ENCODE peak calls at places on chromosomes 3 and 15, in six cellular contexts. L is CD4-positive, CD25-positive, alpha-beta regulatory T cell; T is heart left ventricle; U is brain microvascular endothelial cell; W is K562; V is cardiac muscle cell. B is an unnamed sample.

GRCh38 chr3:46098319-46098761 is 71.1 kb upstream of the XCR1 start:
- DNase-seq in L (peak), T (peak), U (peak), W (no peak), V (peak), B (peak)

GRCh38 chr15:74400313-74400850 is 32.9 kb upstream of the CYP11A1 start:
- DNase-seq in L (no peak), T (no peak), U (no peak), W (no peak), V (no peak), B (no peak)

GRCh38 chr3:294096-294495 is 97.5 kb downstream of the CHL1 start:
- DNase-seq in L (no peak), T (no peak), U (no peak), W (no peak), V (no peak), B (no peak)

GRCh38 chr3:33918357-33918756 is 119.9 kb downstream of the PDCD6IP start:
- DNase-seq in L (no peak), T (no peak), U (peak), W (no peak), V (no peak), B (no peak)

GRCh38 chr3:13213911-13214846 is 140.9 kb upstream of the IQSEC1 start:
- DNase-seq in L (no peak), T (no peak), U (no peak), W (no peak), V (no peak), B (no peak)

GRCh38 chr15:42133892-42134502 is 22.4 kb downstream of the PLA2G4F start:
- DNase-seq in L (peak), T (no peak), U (no peak), W (peak), V (peak), B (peak)

GRCh38 chr3:168165390-168166269 is 69.9 kb upstream of the GOLIM4 start:
- DNase-seq in L (no peak), T (no peak), U (peak), W (peak), V (peak), B (peak)

GRCh38 chr15:31248951-31249350 is 77.7 kb upstream of the KLF13 start:
- DNase-seq in L (no peak), T (no peak), U (no peak), W (no peak), V (no peak), B (no peak)

GRCh38 chr15:37764733-37765191 is 169.7 kb upstream of the TMCO5A start:
- DNase-seq in L (no peak), T (no peak), U (peak), W (peak), V (peak), B (peak)

GRCh38 chr3:119597548-119598288 is at the start of gene PLA1A:
- DNase-seq in L (no peak), T (no peak), U (no peak), W (no peak), V (no peak), B (peak)

GRCh38 chr3:194637541-194638400 is 4.6 kb upstream of the TMEM44 start:
- DNase-seq in L (no peak), T (no peak), U (no peak), W (no peak), V (no peak), B (no peak)

GRCh38 chr3:54999159-54999558 is 71.3 kb upstream of the LRTM1 start:
- DNase-seq in L (no peak), T (no peak), U (peak), W (peak), V (peak), B (no peak)

GRCh38 chr3:48436477-48436787 is 3.5 kb downstream of the CCDC51 start:
- DNase-seq in L (no peak), T (no peak), U (no peak), W (no peak), V (no peak), B (no peak)

GRCh38 chr3:138781012-138781470 is 53.7 kb downstream of the PIK3CB start:
- DNase-seq in L (peak), T (no peak), U (no peak), W (no peak), V (no peak), B (peak)

GRCh38 chr3:183895296-183895695 is 10.6 kb upstream of the PARL start:
- DNase-seq in L (peak), T (no peak), U (peak), W (peak), V (peak), B (peak)

GRCh38 chr15:57165992-57166391 is 210.3 kb upstream of the CGNL1 start:
- DNase-seq in L (no peak), T (no peak), U (peak), W (no peak), V (peak), B (no peak)

GRCh38 chr3:52238193-52238760 is 681 bp downstream of the TWF2 start:
- DNase-seq in L (no peak), T (peak), U (no peak), W (no peak), V (no peak), B (no peak)

GRCh38 chr3:62525276-62525675 is 151.9 kb upstream of the FEZF2 start:
- DNase-seq in L (no peak), T (no peak), U (no peak), W (no peak), V (peak), B (no peak)

GRCh38 chr3:5634411-5634810 is 446.9 kb downstream of the EDEM1 start:
- DNase-seq in L (no peak), T (no peak), U (no peak), W (no peak), V (no peak), B (no peak)

GRCh38 chr15:82942691-82943090 is 9.8 kb downstream of the HOMER2 start:
- DNase-seq in L (no peak), T (no peak), U (no peak), W (no peak), V (no peak), B (no peak)

DNA sequence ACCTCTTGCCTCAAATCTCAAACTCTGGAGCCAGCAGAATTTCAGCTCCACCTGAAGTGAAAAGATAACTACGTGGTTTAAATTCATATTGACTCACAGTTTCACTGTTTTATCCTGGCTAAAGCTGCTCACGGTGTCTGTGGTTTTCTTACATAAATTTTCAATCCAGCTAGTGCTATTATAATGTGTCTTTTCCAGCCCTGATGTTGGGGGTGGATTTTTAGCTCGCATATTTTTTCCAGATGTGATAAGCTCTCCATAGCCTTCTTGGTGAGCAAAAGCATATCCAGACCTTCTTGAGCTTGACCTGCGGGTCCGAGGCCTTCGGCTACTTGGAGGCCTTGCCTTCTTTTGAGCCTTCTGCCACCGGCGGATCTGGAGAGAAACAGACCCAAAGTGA is 239.3 kb downstream of the DTWD1 start:
- DNase-seq in L (no peak), T (no peak), U (no peak), W (no peak), V (peak), B (no peak)
- H3K27ac ChIP-seq in L (no peak), T (no peak), U (no peak), W (no peak), V (no peak), B (no peak)

DNA sequence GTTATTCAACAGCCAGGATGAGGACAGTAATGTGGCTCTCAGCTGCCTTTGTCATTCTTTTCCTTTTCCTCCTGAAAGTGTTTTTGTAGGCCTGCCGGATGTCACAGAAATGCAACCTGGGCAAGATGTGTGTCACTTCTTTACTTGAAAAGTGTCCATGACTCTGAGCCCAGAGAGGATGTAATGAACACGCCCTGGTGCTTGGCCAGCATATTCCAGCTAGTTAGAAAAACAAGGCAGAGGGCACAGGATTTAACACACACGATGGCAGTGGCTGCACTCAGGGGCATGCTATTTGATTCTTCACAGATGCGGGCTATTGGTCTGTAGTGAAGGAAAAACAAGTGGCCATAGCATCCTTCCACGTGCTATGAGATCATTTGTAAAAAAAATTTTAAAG is 30.3 kb upstream of the PTX3 start:
- DNase-seq in L (no peak), T (no peak), U (no peak), W (no peak), V (no peak), B (no peak)
- H3K27ac ChIP-seq in L (no peak), T (no peak), U (no peak), W (no peak), V (no peak), B (no peak)

GRCh38 chr3:37247398-37248114 is 73.2 kb upstream of the LRRFIP2 start:
- DNase-seq in L (no peak), T (no peak), U (no peak), W (no peak), V (no peak), B (peak)

GRCh38 chr3:37248179-37248578 is 73.8 kb upstream of the LRRFIP2 start:
- DNase-seq in L (no peak), T (no peak), U (no peak), W (no peak), V (no peak), B (no peak)

GRCh38 chr3:37249294-37249693 is 74.9 kb upstream of the LRRFIP2 start:
- DNase-seq in L (no peak), T (no peak), U (no peak), W (no peak), V (no peak), B (no peak)

GRCh38 chr3:37250435-37250834 is 76.1 kb upstream of the LRRFIP2 start:
- DNase-seq in L (no peak), T (no peak), U (no peak), W (no peak), V (no peak), B (no peak)

DNA sequence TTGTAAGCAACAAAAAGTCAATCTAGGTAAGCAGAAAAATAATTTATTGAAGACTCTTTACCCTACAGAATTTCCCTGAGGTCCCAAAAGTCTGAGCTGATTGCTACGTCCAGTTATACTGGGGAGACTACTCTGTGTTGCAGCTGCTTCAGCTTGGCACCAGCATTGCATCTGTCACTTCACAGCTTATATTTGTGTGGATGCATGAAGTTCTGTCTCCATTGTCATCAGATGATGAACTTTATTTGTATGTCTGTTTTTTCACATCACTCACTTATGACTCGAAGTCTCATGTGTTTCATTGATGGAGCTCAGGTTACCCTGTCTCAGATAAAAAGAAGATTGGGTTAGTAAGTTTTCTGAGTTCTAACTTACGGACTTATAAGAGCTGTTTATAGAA is 75.3 kb upstream of the LRRFIP2 start:
- DNase-seq in L (no peak), T (no peak), U (no peak), W (no peak), V (no peak), B (no peak)
- H3K27ac ChIP-seq in L (no peak), T (no peak), U (no peak), W (no peak), V (no peak), B (no peak)

GRCh38 chr3:31103623-31104180 is 209.2 kb upstream of the GADL1 start:
- DNase-seq in L (no peak), T (no peak), U (no peak), W (no peak), V (no peak), B (no peak)
- H3K27ac ChIP-seq in L (no peak), T (no peak), U (no peak), W (no peak), V (no peak), B (no peak)

GRCh38 chr15:43969802-43970375 is 143.1 kb downstream of the WDR76 start:
- DNase-seq in L (no peak), T (no peak), U (no peak), W (no peak), V (no peak), B (no peak)
- H3K27ac ChIP-seq in L (no peak), T (no peak), U (no peak), W (no peak), V (peak), B (no peak)

DNA sequence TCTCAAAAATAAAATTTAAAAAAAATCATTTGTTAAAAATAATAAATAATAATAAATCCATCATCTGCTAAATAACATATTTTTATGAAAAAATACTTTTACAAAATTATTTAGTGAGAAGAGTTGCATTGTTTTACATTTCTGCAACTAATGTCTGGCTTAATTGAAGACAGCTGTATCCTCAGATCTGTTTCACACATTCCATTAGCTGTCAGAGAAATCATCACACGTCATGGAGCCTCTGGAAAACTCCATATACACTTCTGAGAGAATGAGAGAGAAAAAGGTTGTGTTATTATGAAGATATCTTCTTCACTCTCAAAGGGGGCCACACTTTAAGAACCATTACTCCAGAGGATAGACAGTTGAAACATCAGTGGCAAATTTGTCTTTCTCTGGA is 40.8 kb downstream of the CMSS1 start:
- DNase-seq in L (no peak), T (no peak), U (no peak), W (no peak), V (no peak), B (no peak)
- H3K27ac ChIP-seq in L (no peak), T (no peak), U (no peak), W (no peak), V (no peak), B (no peak)